ENCODE peak calls at places on chromosomes 7 and 10, in seven cellular contexts. J, G, I, D, M, A and T are unnamed samples.
A peak's percentile ranks its signal among the peaks of the same experiment; 100 is the strongest.

GRCh38 chr7:3174515-3175318 is 126.3 kb upstream of the SDK1 start:
- DNase-seq in J (no peak), G (no peak), I (no peak), D (no peak), M (peak; percentile 39), A (no peak), T (no peak)

GRCh38 chr7:113768256-113768847 is 150.5 kb downstream of the PPP1R3A start:
- DNase-seq in J (no peak), G (no peak), I (no peak), D (no peak), M (no peak), A (no peak), T (peak; percentile 4)

GRCh38 chr7:35253182-35253679 is 669 bp downstream of the TBX20 start:
- DNase-seq in J (no peak), G (no peak), I (peak; percentile 37), D (peak; percentile 35), M (no peak), A (no peak), T (no peak)

GRCh38 chr7:39971924-39972323 is 21.9 kb downstream of the CDK13 start:
- DNase-seq in J (no peak), G (no peak), I (no peak), D (no peak), M (no peak), A (no peak), T (no peak)

GRCh38 chr7:1385809-1386622 is 73.3 kb downstream of the MICALL2 start:
- DNase-seq in J (no peak), G (no peak), I (no peak), D (no peak), M (no peak), A (peak; percentile 26), T (no peak)

GRCh38 chr10:69506487-69506833 is 55.2 kb downstream of the TSPAN15 start:
- DNase-seq in J (peak; percentile 48), G (no peak), I (peak; percentile 2), D (no peak), M (no peak), A (no peak), T (no peak)

GRCh38 chr10:24433705-24434104 is 224.8 kb downstream of the KIAA1217 start:
- DNase-seq in J (no peak), G (no peak), I (no peak), D (no peak), M (no peak), A (no peak), T (no peak)

GRCh38 chr10:104333037-104333727 is 5.1 kb downstream of the ITPRIP start:
- DNase-seq in J (peak; percentile 71), G (no peak), I (no peak), D (no peak), M (no peak), A (peak; percentile 57), T (peak; percentile 7)

GRCh38 chr10:116417821-116418220 is 9.8 kb upstream of the PNLIPRP3 start:
- DNase-seq in J (no peak), G (no peak), I (no peak), D (no peak), M (no peak), A (no peak), T (peak; percentile 14)

GRCh38 chr7:67438174-67438837 is 441.7 kb downstream of the TYW1 start:
- DNase-seq in J (no peak), G (no peak), I (no peak), D (no peak), M (peak; percentile 52), A (no peak), T (no peak)

GRCh38 chr10:47418966-47419365 is 34.9 kb upstream of the ZNF488 start:
- DNase-seq in J (no peak), G (no peak), I (no peak), D (no peak), M (no peak), A (no peak), T (no peak)

GRCh38 chr10:28278842-28279241 is 24.0 kb downstream of the MPP7 start:
- DNase-seq in J (no peak), G (no peak), I (no peak), D (no peak), M (no peak), A (no peak), T (no peak)

GRCh38 chr7:92747041-92747835 is 89.1 kb downstream of the CDK6 start:
- DNase-seq in J (no peak), G (no peak), I (no peak), D (no peak), M (no peak), A (no peak), T (no peak)

GRCh38 chr10:75065081-75065480 is 46.4 kb upstream of the SAMD8 start:
- DNase-seq in J (no peak), G (no peak), I (no peak), D (no peak), M (no peak), A (no peak), T (no peak)

GRCh38 chr10:48457949-48458661 is 146.8 kb downstream of the ARHGAP22 start:
- DNase-seq in J (no peak), G (no peak), I (no peak), D (no peak), M (no peak), A (no peak), T (no peak)

GRCh38 chr10:31353574-31353973 is 34.6 kb downstream of the ZEB1 start:
- DNase-seq in J (no peak), G (no peak), I (no peak), D (peak; percentile 60), M (peak; percentile 34), A (no peak), T (peak; percentile 60)

GRCh38 chr10:71442859-71443570 is 46.3 kb downstream of the CDH23 start:
- DNase-seq in J (no peak), G (no peak), I (no peak), D (no peak), M (no peak), A (no peak), T (no peak)